ENCODE peak calls at places on chromosomes 11 and 22, in four cellular contexts. K is GM13976; N is stimulated activated CD8-positive, alpha-beta memory T cell treated with anti-CD3 and anti-CD28 coated beads, Interleukin-4, amount 100 ng/mL, for 1 hour; T is activated CD8-positive, alpha-beta memory T cell treated with anti-CD3 and anti-CD28 coated beads for 1 hour. Q is an unnamed sample.

GRCh38 chr11:117535201-117535869 is 207.7 kb downstream of the CEP164 start:
- DNase-seq in K (no peak), N (no peak), T (no peak), Q (no peak)

GRCh38 chr11:65540290-65541092 is 15.6 kb downstream of the SCYL1 start:
- DNase-seq in K (peak), N (peak), T (peak), Q (no peak)

GRCh38 chr11:94329501-94329900 is 25.1 kb downstream of the IZUMO1R start:
- DNase-seq in K (no peak), N (no peak), T (no peak), Q (no peak)

GRCh38 chr11:12587333-12587997 is 86.8 kb upstream of the TEAD1 start:
- DNase-seq in K (no peak), N (no peak), T (no peak), Q (no peak)

GRCh38 chr11:125941606-125942275 is 4.1 kb upstream of the VSIG10L2 start:
- DNase-seq in K (peak), N (peak), T (no peak), Q (no peak)

GRCh38 chr22:35970601-35971417 is 57.8 kb downstream of the RBFOX2 start:
- DNase-seq in K (no peak), N (no peak), T (no peak), Q (no peak)

GRCh38 chr11:46674463-46675287 is 25.7 kb downstream of the ARHGAP1 start:
- DNase-seq in K (peak), N (no peak), T (no peak), Q (peak)

GRCh38 chr11:57776101-57776511 is 14.5 kb downstream of the CTNND1 start:
- DNase-seq in K (no peak), N (no peak), T (no peak), Q (no peak)

GRCh38 chr11:108666373-108666772 is 1.5 kb downstream of the DDX10 start:
- DNase-seq in K (no peak), N (no peak), T (no peak), Q (no peak)

GRCh38 chr11:15057352-15057751 is 16.0 kb upstream of the CALCB start:
- DNase-seq in K (no peak), N (no peak), T (no peak), Q (no peak)

GRCh38 chr11:68128682-68129327 is 7.6 kb upstream of the CHKA start:
- DNase-seq in K (no peak), N (no peak), T (no peak), Q (no peak)

GRCh38 chr11:76339217-76339616 is 41.7 kb downstream of the THAP12 start:
- DNase-seq in K (no peak), N (no peak), T (no peak), Q (peak)

GRCh38 chr11:134944131-134944530 is 532.1 kb upstream of the B3GAT1 start:
- DNase-seq in K (no peak), N (no peak), T (no peak), Q (no peak)

GRCh38 chr11:88174627-88175003 is 628 bp downstream of the RAB38 start:
- DNase-seq in K (peak), N (no peak), T (no peak), Q (no peak)

GRCh38 chr22:23034621-23035556 is 35.4 kb upstream of the GNAZ start:
- DNase-seq in K (peak), N (no peak), T (no peak), Q (no peak)

GRCh38 chr11:26017903-26018750 is 313.8 kb upstream of the ANO3 start:
- DNase-seq in K (no peak), N (no peak), T (no peak), Q (no peak)

GRCh38 chr11:9121397-9121796 is 30.0 kb upstream of the SCUBE2 start:
- DNase-seq in K (no peak), N (no peak), T (no peak), Q (no peak)

GRCh38 chr11:20156280-20156875 is 3.9 kb downstream of the DBX1 start:
- DNase-seq in K (peak), N (peak), T (no peak), Q (no peak)

GRCh38 chr11:11987503-11988022 is 20.9 kb downstream of the DKK3 start:
- DNase-seq in K (no peak), N (no peak), T (no peak), Q (no peak)

GRCh38 chr22:25477358-25477757 is 87.1 kb upstream of the GRK3 start:
- DNase-seq in K (no peak), N (no peak), T (no peak), Q (no peak)

GRCh38 chr11:35260342-35260985 is 121.5 kb downstream of the CD44 start:
- DNase-seq in K (no peak), N (no peak), T (no peak), Q (no peak)

GRCh38 chr11:1779034-1779805 is 15.5 kb upstream of the CTSD start:
- DNase-seq in K (peak), N (no peak), T (no peak), Q (no peak)

GRCh38 chr11:46105902-46106301 is 15.4 kb downstream of the PHF21A start:
- DNase-seq in K (no peak), N (no peak), T (no peak), Q (no peak)

GRCh38 chr22:47012589-47013365 is 250.3 kb downstream of the TBC1D22A start:
- DNase-seq in K (no peak), N (no peak), T (no peak), Q (no peak)

GRCh38 chr11:76654310-76654851 is 16.2 kb downstream of the LRRC32 start:
- DNase-seq in K (no peak), N (no peak), T (no peak), Q (no peak)

GRCh38 chr11:62839050-62840015 is at the start of gene WDR74:
- DNase-seq in K (peak), N (peak), T (peak), Q (peak)

GRCh38 chr11:118883368-118884071 is at the start of gene CXCR5:
- DNase-seq in K (peak), N (no peak), T (no peak), Q (no peak)

GRCh38 chr22:44309137-44309536 is 3.6 kb downstream of the SHISAL1 start:
- DNase-seq in K (no peak), N (no peak), T (no peak), Q (no peak)

GRCh38 chr11:60847906-60848305 is 6.0 kb downstream of the CCDC86 start:
- DNase-seq in K (no peak), N (no peak), T (no peak), Q (no peak)

GRCh38 chr11:60625262-60625661 is 74.2 kb upstream of the MS4A8 start:
- DNase-seq in K (no peak), N (no peak), T (no peak), Q (peak)

GRCh38 chr11:109405671-109406070 is 16.3 kb upstream of the C11orf87 start:
- DNase-seq in K (no peak), N (no peak), T (no peak), Q (no peak)

GRCh38 chr11:2909145-2909914 is 19.9 kb downstream of the PHLDA2 start:
- DNase-seq in K (no peak), N (no peak), T (no peak), Q (no peak)

GRCh38 chr11:132746305-132746704 is 786.0 kb downstream of the OPCML start:
- DNase-seq in K (no peak), N (no peak), T (no peak), Q (no peak)

GRCh38 chr11:83042966-83043711 is 28.6 kb downstream of the RAB30 start:
- DNase-seq in K (no peak), N (no peak), T (no peak), Q (no peak)

GRCh38 chr22:19855504-19856409 is 1.1 kb upstream of the GNB1L start:
- DNase-seq in K (peak), N (peak), T (no peak), Q (no peak)